ENCODE peak calls at places on chromosomes 13 and 19, in four cellular contexts. One of them, this sample, is unnamed.

GRCh38 chr19:4597975-4598671 is 38.6 kb upstream of the SEMA6B start:
- DNase-seq in bronchial epithelial cell: peak
- DNase-seq in AG04450: no peak
- DNase-seq in Peyer's patch: peak
- DNase-seq in this sample: peak

GRCh38 chr13:54029720-54030119 is 1001.1 kb downstream of the OLFM4 start:
- DNase-seq in bronchial epithelial cell: no peak
- DNase-seq in AG04450: no peak
- DNase-seq in Peyer's patch: no peak
- DNase-seq in this sample: no peak

GRCh38 chr13:40876020-40876738 is 86.8 kb downstream of the SLC25A15 start:
- DNase-seq in bronchial epithelial cell: peak
- DNase-seq in AG04450: no peak
- DNase-seq in Peyer's patch: no peak
- DNase-seq in this sample: no peak

GRCh38 chr13:111665691-111666095 is 345.3 kb downstream of the TEX29 start:
- DNase-seq in bronchial epithelial cell: no peak
- DNase-seq in AG04450: no peak
- DNase-seq in Peyer's patch: no peak
- DNase-seq in this sample: no peak

GRCh38 chr19:17985037-17985818 is 18.3 kb downstream of the KCNN1 start:
- DNase-seq in bronchial epithelial cell: no peak
- DNase-seq in AG04450: no peak
- DNase-seq in Peyer's patch: no peak
- DNase-seq in this sample: no peak

GRCh38 chr19:39516270-39516669 is 1.3 kb downstream of the SELENOV start:
- DNase-seq in bronchial epithelial cell: no peak
- DNase-seq in AG04450: no peak
- DNase-seq in Peyer's patch: no peak
- DNase-seq in this sample: no peak

GRCh38 chr13:95660981-95661581 is 15.9 kb upstream of the DNAJC3 start:
- DNase-seq in bronchial epithelial cell: peak
- DNase-seq in AG04450: no peak
- DNase-seq in Peyer's patch: no peak
- DNase-seq in this sample: no peak

GRCh38 chr13:37602743-37603381 is 4.3 kb upstream of the POSTN start:
- DNase-seq in bronchial epithelial cell: peak
- DNase-seq in AG04450: no peak
- DNase-seq in Peyer's patch: no peak
- DNase-seq in this sample: no peak

GRCh38 chr19:34662919-34663318 is 14.0 kb downstream of the SCGB2B2 start:
- DNase-seq in bronchial epithelial cell: peak
- DNase-seq in AG04450: no peak
- DNase-seq in Peyer's patch: no peak
- DNase-seq in this sample: no peak

GRCh38 chr19:28020631-28021315 is 1192.2 kb downstream of the UQCRFS1 start:
- DNase-seq in bronchial epithelial cell: no peak
- DNase-seq in AG04450: no peak
- DNase-seq in Peyer's patch: no peak
- DNase-seq in this sample: no peak

GRCh38 chr13:112900691-112901091 is 68.3 kb upstream of the MCF2L start:
- DNase-seq in bronchial epithelial cell: no peak
- DNase-seq in AG04450: no peak
- DNase-seq in Peyer's patch: no peak
- DNase-seq in this sample: no peak

GRCh38 chr19:13055213-13056051 is 47.2 kb downstream of the LYL1 start:
- DNase-seq in bronchial epithelial cell: no peak
- DNase-seq in AG04450: peak
- DNase-seq in Peyer's patch: no peak
- DNase-seq in this sample: no peak
- TF ChIP-seq CTCF in bronchial epithelial cell: peak
- TF ChIP-seq CTCF in AG04450: no peak
- TF ChIP-seq CTCF in Peyer's patch: no peak
- TF ChIP-seq CTCF in this sample: no peak

GRCh38 chr19:51830263-51830662 is 35.3 kb downstream of the FPR3 start:
- DNase-seq in bronchial epithelial cell: peak
- DNase-seq in AG04450: no peak
- DNase-seq in Peyer's patch: no peak
- DNase-seq in this sample: no peak
- TF ChIP-seq CTCF in bronchial epithelial cell: no peak
- TF ChIP-seq CTCF in AG04450: no peak
- TF ChIP-seq CTCF in Peyer's patch: no peak
- TF ChIP-seq CTCF in this sample: no peak

DNA sequence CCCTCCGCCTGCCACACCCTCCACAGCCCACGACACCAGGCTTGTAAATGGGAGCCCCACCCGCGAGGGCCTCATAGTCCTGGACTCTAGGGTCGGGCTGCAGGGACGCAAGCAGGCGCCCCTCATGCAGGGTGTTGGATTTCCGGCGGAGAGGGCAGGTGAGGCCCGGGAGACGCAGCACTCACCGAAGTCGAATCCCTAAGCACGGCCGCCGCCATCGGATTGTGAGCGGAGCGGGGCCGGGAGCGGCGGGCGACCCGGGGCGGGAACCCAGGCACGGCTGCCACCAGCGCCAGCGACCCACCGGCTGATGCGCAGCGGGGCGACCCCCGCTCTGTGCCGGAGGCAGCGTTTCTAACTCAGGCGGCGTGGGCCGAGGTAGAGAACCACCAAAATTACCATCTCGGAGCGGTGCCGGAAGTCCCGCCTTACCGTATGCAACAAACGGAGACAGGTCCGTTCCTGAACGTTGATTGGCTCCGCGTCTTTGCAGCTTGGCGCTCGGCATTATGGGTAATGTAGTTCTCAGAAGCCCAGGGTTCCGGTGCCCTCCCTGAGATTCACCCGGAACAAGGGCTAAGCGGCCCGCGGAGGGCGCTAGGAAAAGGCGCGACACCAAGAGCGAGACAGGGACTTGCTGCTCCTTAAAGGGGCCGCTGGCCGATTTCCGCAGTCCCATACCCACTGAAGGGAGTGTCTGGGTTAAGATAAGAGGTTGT is at the start of gene ZNF416:
- DNase-seq in bronchial epithelial cell: peak
- DNase-seq in AG04450: peak
- DNase-seq in Peyer's patch: peak
- DNase-seq in this sample: peak
- TF ChIP-seq CTCF in bronchial epithelial cell: peak
- TF ChIP-seq CTCF in AG04450: peak
- TF ChIP-seq CTCF in Peyer's patch: peak
- TF ChIP-seq CTCF in this sample: no peak

GRCh38 chr19:15399234-15399515 is 19.6 kb upstream of the AKAP8 start:
- DNase-seq in bronchial epithelial cell: no peak
- DNase-seq in AG04450: no peak
- DNase-seq in Peyer's patch: peak
- DNase-seq in this sample: no peak
- TF ChIP-seq CTCF in bronchial epithelial cell: no peak
- TF ChIP-seq CTCF in AG04450: no peak
- TF ChIP-seq CTCF in Peyer's patch: no peak
- TF ChIP-seq CTCF in this sample: no peak

GRCh38 chr19:6672693-6673290 is 2.8 kb upstream of the TNFSF14 start:
- DNase-seq in bronchial epithelial cell: no peak
- DNase-seq in AG04450: no peak
- DNase-seq in Peyer's patch: no peak
- DNase-seq in this sample: no peak

GRCh38 chr19:6676288-6676687 is 6.3 kb upstream of the TNFSF14 start:
- DNase-seq in bronchial epithelial cell: no peak
- DNase-seq in AG04450: no peak
- DNase-seq in Peyer's patch: no peak
- DNase-seq in this sample: no peak

GRCh38 chr19:6677495-6677894 is 7.5 kb upstream of the TNFSF14 start:
- DNase-seq in bronchial epithelial cell: no peak
- DNase-seq in AG04450: no peak
- DNase-seq in Peyer's patch: no peak
- DNase-seq in this sample: no peak

GRCh38 chr19:6671960-6672359 is 2.0 kb upstream of the TNFSF14 start:
- DNase-seq in bronchial epithelial cell: no peak
- DNase-seq in AG04450: no peak
- DNase-seq in Peyer's patch: no peak
- DNase-seq in this sample: no peak

DNA sequence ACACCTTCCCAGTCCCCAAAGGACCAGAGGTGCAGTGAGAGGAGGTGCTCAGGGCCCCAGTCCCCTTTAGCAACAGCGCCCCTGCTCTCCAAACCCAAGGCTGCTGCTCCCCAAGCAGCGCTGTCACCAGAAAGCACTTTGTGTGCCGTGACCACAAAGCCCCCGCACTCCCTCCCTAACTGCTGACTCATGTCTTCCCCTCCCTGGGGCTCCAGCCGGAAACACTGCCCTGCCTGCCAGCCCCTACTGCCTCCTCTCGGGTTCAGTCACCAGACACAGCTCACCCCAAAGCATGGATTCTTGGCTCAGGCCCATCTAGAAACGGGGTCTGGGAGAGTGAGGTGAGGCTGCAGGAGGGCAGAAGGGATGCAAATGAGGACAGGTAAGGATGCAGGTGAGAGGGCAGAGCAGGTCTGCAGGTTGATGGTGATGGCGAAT is 4.9 kb upstream of the TNFSF14 start:
- DNase-seq in bronchial epithelial cell: peak
- DNase-seq in AG04450: no peak
- DNase-seq in Peyer's patch: peak
- DNase-seq in this sample: peak
- TF ChIP-seq CTCF in bronchial epithelial cell: no peak
- TF ChIP-seq CTCF in AG04450: no peak
- TF ChIP-seq CTCF in Peyer's patch: no peak
- TF ChIP-seq CTCF in this sample: no peak

GRCh38 chr13:31145417-31145816 is 16.3 kb downstream of the HSPH1 start:
- DNase-seq in bronchial epithelial cell: no peak
- DNase-seq in AG04450: no peak
- DNase-seq in Peyer's patch: no peak
- DNase-seq in this sample: no peak
- TF ChIP-seq CTCF in bronchial epithelial cell: no peak
- TF ChIP-seq CTCF in AG04450: no peak
- TF ChIP-seq CTCF in Peyer's patch: no peak
- TF ChIP-seq CTCF in this sample: no peak

DNA sequence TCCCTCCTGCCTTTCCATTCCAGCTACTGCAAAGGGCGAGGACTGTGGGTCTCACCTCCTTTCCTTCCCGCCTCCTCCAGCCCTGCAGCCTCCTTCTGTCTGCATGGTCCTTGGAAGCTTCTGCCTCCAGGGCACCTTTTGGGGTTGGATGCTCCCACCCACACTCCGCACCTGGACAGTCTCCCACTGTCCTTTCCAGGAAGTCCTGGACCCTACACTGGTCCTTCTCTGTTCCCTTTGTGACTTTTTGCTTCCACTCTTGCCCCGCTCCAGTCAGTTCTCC is 130.8 kb downstream of the USP12 start:
- DNase-seq in bronchial epithelial cell: no peak
- DNase-seq in AG04450: no peak
- DNase-seq in Peyer's patch: no peak
- DNase-seq in this sample: no peak
- TF ChIP-seq CTCF in bronchial epithelial cell: no peak
- TF ChIP-seq CTCF in AG04450: no peak
- TF ChIP-seq CTCF in Peyer's patch: no peak
- TF ChIP-seq CTCF in this sample: no peak

This sample was measured in natural killer cell.